ENCODE peak calls at places on chromosome 12, in eight cellular contexts. F is CD4-positive, CD25-positive, alpha-beta regulatory T cell; S is CD8-positive, alpha-beta memory T cell; T is MM.1S; Q is transverse colon; Y is choroid plexus epithelial cell; N is heart right ventricle; P is epithelial cell of esophagus. B is an unnamed sample.

GRCh38 chr12:119176267-119177055 is 2.3 kb upstream of the HSPB8 start:
- DNase-seq in F (no peak), Y (peak), S (no peak), T (no peak), Q (peak), P (peak), N (peak), B (no peak)

GRCh38 chr12:110733857-110734373 is 8.8 kb downstream of the PPP1CC start:
- DNase-seq in S (no peak), T (no peak), N (no peak), F (no peak), Y (no peak), P (no peak), Q (no peak), B (no peak)

GRCh38 chr12:83027021-83027723 is 340.5 kb downstream of the TMTC2 start:
- DNase-seq in Q (no peak), T (no peak), Y (no peak), N (no peak), S (no peak), P (no peak), F (no peak), B (no peak)

GRCh38 chr12:117412465-117413190 is 51.2 kb upstream of the NOS1 start:
- DNase-seq in N (peak), T (no peak), S (no peak), F (no peak), Q (no peak), Y (no peak), P (no peak), B (no peak)

GRCh38 chr12:52673216-52673615 is 7.0 kb downstream of the KRT1 start:
- DNase-seq in S (no peak), P (no peak), T (no peak), Y (no peak), N (no peak), F (no peak), Q (no peak), B (no peak)

GRCh38 chr12:92149563-92149962 is 3.9 kb upstream of the BTG1 start:
- DNase-seq in N (no peak), S (no peak), F (no peak), Y (no peak), P (no peak), Q (no peak), T (peak), B (no peak)

GRCh38 chr12:48419409-48419935 is 52.9 kb upstream of the ANP32D start:
- DNase-seq in Q (no peak), S (no peak), P (no peak), N (no peak), F (no peak), T (no peak), Y (no peak), B (no peak)

GRCh38 chr12:17097674-17098073 is 491.7 kb upstream of the LMO3 start:
- DNase-seq in T (no peak), Q (no peak), S (no peak), Y (peak), N (no peak), F (no peak), P (peak), B (no peak)

GRCh38 chr12:131831635-131832041 is 3.4 kb downstream of the MMP17 start:
- DNase-seq in T (no peak), Q (no peak), Y (peak), F (no peak), S (no peak), N (no peak), P (no peak), B (no peak)
- H3K4me3 ChIP-seq in T (no peak), Q (peak), Y (peak), F (no peak), S (no peak), N (peak), P (peak), B (no peak)

DNA sequence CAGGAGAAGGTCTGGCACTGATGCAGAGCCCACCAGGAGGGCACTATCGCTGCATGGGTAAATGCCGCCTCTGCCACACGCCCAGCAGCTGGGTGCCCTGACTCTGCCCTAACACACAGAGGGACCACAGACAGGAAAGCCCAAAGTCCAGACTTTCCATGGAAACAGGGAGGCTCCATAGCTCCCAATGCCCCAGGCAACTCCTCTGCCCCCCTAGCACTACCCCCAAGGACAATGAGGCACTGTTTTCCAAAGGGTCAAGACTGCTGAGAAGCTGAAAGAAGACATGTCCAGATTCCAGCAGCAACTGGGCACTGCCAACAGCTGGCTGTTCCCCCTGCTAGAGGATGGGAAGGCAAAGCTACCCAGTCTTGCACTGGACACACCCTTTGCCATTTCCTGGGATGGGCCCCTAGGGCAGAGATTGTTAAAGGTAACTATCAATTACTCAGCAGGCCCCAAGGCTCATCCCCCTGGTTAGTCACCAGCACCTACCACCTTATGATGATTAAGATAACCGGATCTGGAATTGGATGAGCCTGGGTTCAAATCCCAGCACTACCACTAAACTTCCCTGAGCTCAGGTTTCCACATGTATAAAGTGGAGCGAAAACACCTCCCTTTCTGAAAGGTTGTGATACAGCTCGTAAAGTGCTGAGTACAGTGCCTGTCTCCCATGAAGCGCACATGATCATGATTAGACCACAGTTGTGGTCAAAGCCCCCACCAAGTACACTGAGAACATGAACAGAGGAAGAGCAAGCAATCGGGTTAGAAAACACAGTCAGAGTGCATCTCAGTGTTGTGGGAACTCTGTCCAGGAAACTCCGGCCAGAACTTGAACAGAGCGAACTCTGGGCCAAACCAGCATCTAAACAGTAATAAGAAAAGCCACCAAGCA is 3.3 kb downstream of the PXN start:
- DNase-seq in S (no peak), N (no peak), Q (peak), Y (peak), P (peak), F (peak), T (no peak), B (no peak)
- H3K4me3 ChIP-seq in S (peak), N (peak), Q (peak), Y (peak), P (peak), F (peak), T (no peak), B (no peak)

DNA sequence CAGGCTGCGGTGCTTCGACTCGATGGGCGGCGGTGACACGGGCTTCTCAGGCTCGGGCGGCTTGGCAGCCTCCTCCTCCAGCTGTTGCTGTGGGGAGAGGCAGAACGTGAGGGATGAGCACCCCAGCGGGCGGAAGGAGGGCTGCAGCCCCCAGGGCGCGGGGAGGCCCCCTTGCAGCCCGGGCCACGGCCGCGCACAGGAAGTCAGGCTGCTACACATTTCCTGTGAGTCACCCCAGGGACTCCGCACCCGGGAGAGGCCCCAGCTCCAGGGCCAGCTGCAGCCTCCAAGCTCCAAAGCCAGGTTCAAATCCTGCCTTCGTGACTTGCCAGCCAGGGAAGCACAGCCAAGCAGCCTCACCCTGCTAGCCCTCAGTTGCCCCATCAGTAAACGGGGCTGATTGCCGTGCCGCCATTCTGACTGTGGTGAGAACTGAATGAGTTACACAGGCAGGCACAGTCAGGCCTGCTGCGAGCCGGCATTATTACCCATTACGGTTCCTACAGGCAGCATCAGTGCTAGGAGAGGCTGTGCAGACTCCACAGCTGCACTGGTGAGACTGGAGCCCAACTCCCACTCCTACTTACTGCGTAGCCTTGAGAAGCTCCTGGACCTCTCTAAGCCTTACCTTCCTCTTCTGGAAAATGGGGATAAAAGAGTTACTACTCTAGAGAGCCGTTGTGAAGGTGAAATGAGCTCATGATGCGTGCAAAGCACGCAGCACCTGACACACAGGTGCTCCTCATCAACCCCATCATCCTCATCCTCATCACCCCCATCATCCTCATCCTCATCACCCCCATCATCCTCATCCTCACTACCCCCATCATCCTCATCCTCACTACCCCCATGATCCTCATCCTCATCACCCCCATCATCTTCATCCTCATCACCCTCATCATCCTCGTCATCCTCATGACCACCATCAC is 100.9 kb downstream of the NCOR2 start:
- DNase-seq in T (no peak), S (peak), N (peak), P (no peak), Y (peak), Q (peak), F (peak), B (no peak)
- H3K4me3 ChIP-seq in T (no peak), S (peak), N (no peak), P (no peak), Y (no peak), Q (peak), F (peak), B (no peak)

GRCh38 chr12:77228376-77228775 is 163.0 kb upstream of the E2F7 start:
- DNase-seq in S (no peak), T (no peak), P (no peak), Q (no peak), F (no peak), Y (no peak), N (no peak), B (no peak)

GRCh38 chr12:77231548-77231947 is 166.2 kb upstream of the E2F7 start:
- DNase-seq in N (peak), S (no peak), F (no peak), T (no peak), P (peak), Y (peak), Q (peak), B (no peak)

GRCh38 chr12:77229640-77230442 is 164.5 kb upstream of the E2F7 start:
- DNase-seq in S (no peak), Q (no peak), T (no peak), N (no peak), Y (peak), P (no peak), F (no peak), B (peak)

GRCh38 chr12:77236066-77236465 is 170.7 kb upstream of the E2F7 start:
- DNase-seq in Q (no peak), T (no peak), Y (peak), P (no peak), F (no peak), S (no peak), N (no peak), B (no peak)

DNA sequence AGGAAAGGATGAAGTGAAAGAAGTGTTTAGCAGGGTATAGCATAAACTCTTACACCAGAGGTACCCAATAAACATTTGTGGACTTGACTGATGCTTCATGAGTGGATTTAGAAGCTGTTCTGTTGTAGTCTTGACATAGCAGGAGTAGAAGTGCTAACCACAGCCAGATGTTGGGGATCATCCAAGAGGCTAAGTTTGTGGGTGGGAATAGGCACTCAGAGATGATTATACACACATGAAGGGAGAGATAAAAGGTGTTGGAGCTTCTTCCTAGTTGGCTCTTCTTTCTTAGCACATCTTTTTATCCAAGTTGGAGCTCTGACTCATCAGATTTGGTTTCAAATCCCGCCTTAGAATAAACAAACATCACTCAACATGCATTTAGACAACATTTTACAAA is 166.7 kb upstream of the E2F7 start:
- DNase-seq in F (no peak), Y (peak), N (no peak), Q (no peak), T (no peak), S (no peak), P (peak), B (no peak)
- H3K4me3 ChIP-seq in F (no peak), Y (no peak), N (no peak), Q (no peak), T (no peak), S (no peak), P (no peak), B (no peak)

B was measured in LNCaP clone FGC.